ENCODE peak calls at places on chromosomes 1 and 21, in four cellular contexts. W is A549, R is colonic mucosa, G is progenitor cell of endocrine pancreas. U is an unnamed sample.

GRCh38 chr1:47611992-47612391 is 174.1 kb downstream of the FOXD2 start:
- DNase-seq in G (no peak), W (no peak), R (peak), U (no peak)

GRCh38 chr1:64743954-64744491 is 852 bp upstream of the RAVER2 start:
- DNase-seq in W (no peak), R (peak), G (no peak), U (no peak)

GRCh38 chr21:42039911-42040351 is 29.8 kb upstream of the ZBTB21 start:
- DNase-seq in R (no peak), W (no peak), G (no peak), U (no peak)

GRCh38 chr1:99737016-99737415 is 29.4 kb downstream of the FRRS1 start:
- DNase-seq in G (no peak), W (peak), R (peak), U (no peak)

GRCh38 chr1:32199717-32200072 is 700 bp upstream of the CCDC28B start:
- DNase-seq in R (no peak), G (no peak), W (no peak), U (no peak)

GRCh38 chr1:159092398-159092760 is 15.8 kb upstream of the AIM2 start:
- DNase-seq in G (no peak), W (no peak), R (no peak), U (no peak)

GRCh38 chr1:97901017-97901658 is 19.7 kb downstream of the DPYD start:
- DNase-seq in G (no peak), W (no peak), R (no peak), U (no peak)

GRCh38 chr1:38919075-38919474 is 22.6 kb downstream of the RHBDL2 start:
- DNase-seq in R (no peak), G (no peak), W (no peak), U (no peak)

GRCh38 chr1:93681095-93681548 is 515 bp downstream of the BCAR3 start:
- DNase-seq in G (no peak), R (no peak), W (no peak), U (no peak)

GRCh38 chr1:15803380-15803779 is 4.1 kb downstream of the UQCRHL start:
- DNase-seq in G (no peak), W (no peak), R (no peak), U (no peak)

GRCh38 chr1:8388732-8389562 is 71.0 kb downstream of the SLC45A1 start:
- DNase-seq in R (no peak), W (no peak), G (no peak), U (no peak)

GRCh38 chr1:8392522-8392921 is 74.6 kb downstream of the SLC45A1 start:
- DNase-seq in G (no peak), R (no peak), W (no peak), U (no peak)

GRCh38 chr1:8389962-8390535 is 72.1 kb downstream of the SLC45A1 start:
- DNase-seq in G (no peak), W (no peak), R (no peak), U (no peak)

GRCh38 chr1:8394456-8395321 is 76.8 kb downstream of the SLC45A1 start:
- DNase-seq in W (no peak), G (no peak), R (no peak), U (peak)

GRCh38 chr1:8390707-8391106 is 72.8 kb downstream of the SLC45A1 start:
- DNase-seq in W (no peak), G (no peak), R (no peak), U (no peak)
- TF ChIP-seq CTCF in W (no peak), G (no peak), R (no peak), U (no peak)

GRCh38 chr1:44405041-44405803 is at the start of gene RNF220:
- DNase-seq in R (peak), W (peak), G (peak), U (peak)
- TF ChIP-seq CTCF in R (no peak), W (no peak), G (no peak), U (no peak)

GRCh38 chr1:9827558-9828185 is 3.9 kb upstream of the CLSTN1 start:
- DNase-seq in R (no peak), G (no peak), W (peak), U (no peak)
- TF ChIP-seq CTCF in R (no peak), G (peak), W (no peak), U (peak)

GRCh38 chr1:90007979-90008404 is 13.1 kb downstream of the ZNF326 start:
- DNase-seq in W (no peak), G (no peak), R (no peak), U (no peak)
- TF ChIP-seq CTCF in W (no peak), G (no peak), R (no peak), U (no peak)

GRCh38 chr1:36182734-36183133 is 26.8 kb downstream of the MAP7D1 start:
- DNase-seq in G (no peak), W (no peak), R (no peak), U (no peak)

GRCh38 chr1:36176151-36176949 is 20.4 kb downstream of the MAP7D1 start:
- DNase-seq in G (no peak), W (no peak), R (no peak), U (no peak)

GRCh38 chr1:36177589-36178463 is 21.9 kb downstream of the MAP7D1 start:
- DNase-seq in G (no peak), W (no peak), R (no peak), U (no peak)

GRCh38 chr1:36178479-36179219 is 22.7 kb downstream of the MAP7D1 start:
- DNase-seq in G (no peak), R (peak), W (no peak), U (no peak)

GRCh38 chr1:36179220-36179600 is 23.2 kb downstream of the MAP7D1 start:
- DNase-seq in G (no peak), R (no peak), W (no peak), U (no peak)
- TF ChIP-seq CTCF in G (no peak), R (no peak), W (no peak), U (no peak)